ENCODE peak calls at places on chromosomes 5 and 9, in ten cellular contexts. P is DND-41, U is astrocyte, Q is HCT116, B is uterus, E is transverse colon, D is pancreas, N is mucosa of descending colon, A is adrenal gland, W is endodermal cell. S is an unnamed sample.

GRCh38 chr5:173625686-173626500 is 9.4 kb upstream of the BOD1 start:
- DNase-seq in P (no peak), U (no peak), Q (no peak), B (no peak), E (no peak), D (no peak), N (no peak), A (no peak), W (peak; percentile 34), S (no peak)

GRCh38 chr9:137007060-137007815 is 10.9 kb upstream of the CLIC3 start:
- DNase-seq in P (no peak), U (no peak), Q (no peak), B (no peak), E (no peak), D (no peak), N (no peak), A (no peak), W (no peak), S (no peak)

GRCh38 chr9:136773386-136774044 is 9.2 kb upstream of the LCN15 start:
- DNase-seq in P (peak; percentile 43), U (no peak), Q (no peak), B (no peak), E (no peak), D (no peak), N (no peak), A (no peak), W (peak; percentile 91), S (peak; percentile 59)

GRCh38 chr9:135282808-135283207 is 195.3 kb downstream of the OLFM1 start:
- DNase-seq in P (no peak), U (no peak), Q (no peak), B (no peak), E (no peak), D (peak; percentile 22), N (no peak), A (no peak), W (no peak), S (no peak)

GRCh38 chr5:59436364-59437158 is 457.0 kb downstream of the PDE4D start:
- DNase-seq in P (no peak), U (no peak), Q (no peak), B (no peak), E (no peak), D (no peak), N (no peak), A (no peak), W (no peak), S (no peak)

GRCh38 chr5:175728316-175728715 is 70.4 kb downstream of the HRH2 start:
- DNase-seq in P (no peak), U (no peak), Q (no peak), B (no peak), E (no peak), D (no peak), N (no peak), A (no peak), W (no peak), S (no peak)

GRCh38 chr5:33363537-33363936 is 77.2 kb upstream of the TARS1 start:
- DNase-seq in P (no peak), U (no peak), Q (no peak), B (peak; percentile 31), E (no peak), D (no peak), N (no peak), A (no peak), W (no peak), S (no peak)

GRCh38 chr5:177319913-177320588 is 8.4 kb upstream of the MXD3 start:
- DNase-seq in P (no peak), U (no peak), Q (no peak), B (no peak), E (no peak), D (no peak), N (no peak), A (no peak), W (no peak), S (no peak)

GRCh38 chr5:4511996-4512656 is 628.0 kb upstream of the ADAMTS16 start:
- DNase-seq in P (peak; percentile 40), U (peak; percentile 10), Q (no peak), B (no peak), E (no peak), D (peak; percentile 41), N (no peak), A (peak; percentile 23), W (peak; percentile 86), S (no peak)

GRCh38 chr5:76488969-76489368 is 85.9 kb downstream of the IQGAP2 start:
- DNase-seq in P (no peak), U (no peak), Q (no peak), B (no peak), E (no peak), D (no peak), N (no peak), A (no peak), W (no peak), S (no peak)

GRCh38 chr9:121690316-121690715 is 38.9 kb downstream of the DAB2IP start:
- DNase-seq in P (no peak), U (no peak), Q (no peak), B (no peak), E (no peak), D (no peak), N (no peak), A (peak; percentile 87), W (peak; percentile 85), S (no peak)

GRCh38 chr9:134326754-134327526 is 685 bp downstream of the RXRA start:
- DNase-seq in P (no peak), U (no peak), Q (no peak), B (no peak), E (no peak), D (peak; percentile 41), N (peak; percentile 51), A (peak; percentile 63), W (peak; percentile 74), S (no peak)

GRCh38 chr5:159515909-159516415 is 185.7 kb upstream of the IL12B start:
- DNase-seq in P (peak; percentile 76), U (peak; percentile 39), Q (peak; percentile 44), B (peak; percentile 65), E (peak; percentile 62), D (peak; percentile 71), N (peak; percentile 74), A (peak; percentile 71), W (peak; percentile 95), S (peak; percentile 81)

GRCh38 chr5:179143446-179143845 is 83.3 kb downstream of the ZNF354C start:
- DNase-seq in P (no peak), U (peak; percentile 16), Q (peak; percentile 36), B (no peak), E (no peak), D (no peak), N (no peak), A (no peak), W (peak; percentile 77), S (no peak)

GRCh38 chr9:114317665-114318357 is 5.1 kb upstream of the ORM1 start:
- DNase-seq in P (no peak), U (no peak), Q (no peak), B (peak; percentile 3), E (no peak), D (no peak), N (no peak), A (peak; percentile 4), W (no peak), S (no peak)

GRCh38 chr5:38695021-38695961 is 138.8 kb upstream of the LIFR start:
- DNase-seq in P (no peak), U (no peak), Q (no peak), B (no peak), E (no peak), D (no peak), N (no peak), A (no peak), W (no peak), S (no peak)
- H3K36me3 ChIP-seq in P (no peaks in the 10 kb centered on the region), U (no peaks in the 10 kb centered on the region), Q (no peaks in the 10 kb centered on the region), B (no peaks in the 10 kb centered on the region), E (no peaks in the 10 kb centered on the region), D (no peaks in the 10 kb centered on the region), N (no peaks in the 10 kb centered on the region), A (no peaks in the 10 kb centered on the region), W (no peaks in the 10 kb centered on the region), S (no peaks in the 10 kb centered on the region)

GRCh38 chr5:66958126-66958983 is 238.2 kb downstream of the CD180 start:
- DNase-seq in P (no peak), U (peak; percentile 83), Q (no peak), B (no peak), E (no peak), D (no peak), N (no peak), A (peak; percentile 22), W (no peak), S (no peak)

GRCh38 chr5:66956439-66956838 is 240.2 kb downstream of the CD180 start:
- DNase-seq in P (no peak), U (no peak), Q (no peak), B (no peak), E (no peak), D (no peak), N (no peak), A (no peak), W (no peak), S (no peak)

GRCh38 chr5:66960373-66961137 is 236.0 kb downstream of the CD180 start:
- DNase-seq in P (no peak), U (peak; percentile 60), Q (no peak), B (no peak), E (peak; percentile 46), D (no peak), N (peak; percentile 67), A (peak; percentile 61), W (no peak), S (no peak)

GRCh38 chr5:66958984-66959641 is 237.5 kb downstream of the CD180 start:
- DNase-seq in P (no peak), U (peak; percentile 86), Q (no peak), B (peak; percentile 29), E (no peak), D (peak; percentile 11), N (no peak), A (peak; percentile 71), W (peak; percentile 69), S (no peak)

DNA sequence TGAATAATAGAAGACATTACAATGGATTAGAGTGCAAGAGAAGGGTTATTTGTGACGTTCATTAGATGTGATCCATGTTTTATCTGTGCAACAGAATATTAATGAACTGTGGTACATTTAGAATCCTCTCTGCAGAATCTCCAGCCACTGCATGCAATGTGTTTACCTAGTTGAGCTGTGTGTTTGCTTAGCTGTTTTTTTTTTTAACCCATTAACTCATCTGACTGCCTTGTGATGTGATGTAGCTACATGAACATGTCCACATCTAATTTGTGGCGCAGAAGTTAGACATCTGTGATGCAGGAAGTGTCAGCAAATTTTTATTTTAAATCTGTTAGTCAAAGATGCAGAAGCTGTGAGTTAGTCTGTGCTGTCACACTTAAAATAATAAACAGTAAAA is 236.9 kb downstream of the CD180 start:
- DNase-seq in P (no peak), U (peak; percentile 26), Q (no peak), B (no peak), E (no peak), D (no peak), N (no peak), A (no peak), W (no peak), S (no peak)
- H3K4me3 ChIP-seq in P (no peak overlapping the region), U (peak overlapping the region; percentile 58), Q (no peak overlapping the region), B (peak overlapping the region; percentile 27), E (no peak overlapping the region), D (no peak overlapping the region), N (no peak overlapping the region), A (no peak overlapping the region), W (peak overlapping the region; percentile 29), S (no peak overlapping the region)

GRCh38 chr5:113189291-113189690 is 212.7 kb downstream of the DCP2 start:
- DNase-seq in P (no peak), U (no peak), Q (no peak), B (no peak), E (no peak), D (no peak), N (no peak), A (no peak), W (no peak), S (no peak)
- TF ChIP-seq CTCF in P (no peak), U (no peak), Q (no peak), B (no peak), E (no peak), D (no peak), N (no peak), A (no peak), W (no peak), S (no peak)

GRCh38 chr9:93123561-93124283 is 10.3 kb downstream of the NINJ1 start:
- DNase-seq in P (no peak), U (no peak), Q (no peak), B (peak; percentile 10), E (peak; percentile 6), D (no peak), N (no peak), A (peak; percentile 19), W (peak; percentile 35), S (peak; percentile 6)
- H3K36me3 ChIP-seq in P (peaks cover 9% of the 10 kb centered on the region), U (no peaks in the 10 kb centered on the region), Q (no peaks in the 10 kb centered on the region), B (no peaks in the 10 kb centered on the region), E (peaks cover 8% of the 10 kb centered on the region), D (peaks cover 23% of the 10 kb centered on the region), N (no peaks in the 10 kb centered on the region), A (peaks cover 55% of the 10 kb centered on the region), W (no peaks in the 10 kb centered on the region), S (no peaks in the 10 kb centered on the region)